ENCODE peak calls at places on chromosomes 4 and X, in seven cellular contexts. V is IMR-90, W is neuronal stem cell, J is mesendoderm, B is H9, A is H1, H is trophoblast cell. X is an unnamed sample.

GRCh38 chr4:86261634-86262033 is 98.2 kb downstream of the MAPK10 start:
- DNase-seq in V (no peak), W (no peak), J (no peak), B (no peak), A (no peak), H (no peak), X (peak)

GRCh38 chrX:19190902-19191301 is 68.6 kb upstream of the ADGRG2 start:
- DNase-seq in V (no peak), W (no peak), J (no peak), B (no peak), A (no peak), H (no peak), X (no peak)

GRCh38 chrX:10505726-10506125 is 114.7 kb downstream of the MID1 start:
- DNase-seq in V (no peak), W (no peak), J (no peak), B (no peak), A (no peak), H (no peak), X (no peak)

GRCh38 chrX:11363069-11363594 is 69.9 kb downstream of the AMELX start:
- DNase-seq in V (no peak), W (no peak), J (no peak), B (no peak), A (no peak), H (no peak), X (no peak)

GRCh38 chr4:98166025-98166730 is 22.9 kb upstream of the STPG2 start:
- DNase-seq in V (peak), W (no peak), J (no peak), B (no peak), A (no peak), H (no peak), X (no peak)

GRCh38 chrX:141989134-141989533 is 85.4 kb downstream of the MAGEC1 start:
- DNase-seq in V (no peak), W (no peak), J (no peak), B (no peak), A (no peak), H (no peak), X (no peak)

GRCh38 chr4:56746639-56747038 is 65.5 kb upstream of the HOPX start:
- DNase-seq in V (no peak), W (no peak), J (no peak), B (no peak), A (no peak), H (no peak), X (no peak)

GRCh38 chr4:79042079-79042674 is 102.9 kb upstream of the PAQR3 start:
- DNase-seq in V (peak), W (peak), J (peak), B (no peak), A (no peak), H (peak), X (peak)

GRCh38 chr4:81676552-81676951 is 204.8 kb upstream of the RASGEF1B start:
- DNase-seq in V (no peak), W (no peak), J (no peak), B (no peak), A (no peak), H (no peak), X (no peak)

GRCh38 chrX:139093201-139093600 is 381.7 kb upstream of the FGF13 start:
- DNase-seq in V (no peak), W (no peak), J (no peak), B (no peak), A (no peak), H (no peak), X (no peak)

GRCh38 chr4:168589154-168589553 is 92.3 kb downstream of the PALLD start:
- DNase-seq in V (peak), W (no peak), J (no peak), B (no peak), A (no peak), H (peak), X (peak)

GRCh38 chr4:134906404-134907023 is 704.9 kb upstream of the PABPC4L start:
- DNase-seq in V (no peak), W (peak), J (peak), B (peak), A (no peak), H (no peak), X (peak)

GRCh38 chrX:40646489-40647306 is 663 bp downstream of the CXorf38 start:
- DNase-seq in V (peak), W (peak), J (peak), B (no peak), A (no peak), H (peak), X (peak)

GRCh38 chr4:125735107-125735506 is 420.4 kb downstream of the FAT4 start:
- DNase-seq in V (peak), W (peak), J (peak), B (peak), A (no peak), H (peak), X (peak)

GRCh38 chr4:95388911-95389310 is 159.9 kb downstream of the UNC5C start:
- DNase-seq in V (no peak), W (no peak), J (no peak), B (no peak), A (no peak), H (no peak), X (peak)

GRCh38 chr4:159137176-159137575 is 34.3 kb downstream of the RAPGEF2 start:
- DNase-seq in V (no peak), W (no peak), J (peak), B (no peak), A (no peak), H (no peak), X (no peak)

GRCh38 chr4:15963001-15963451 is at the start of gene FGFBP2:
- DNase-seq in V (peak), W (no peak), J (peak), B (peak), A (no peak), H (no peak), X (peak)

GRCh38 chr4:14800977-14801376 is 201.3 kb upstream of the CPEB2 start:
- DNase-seq in V (no peak), W (no peak), J (no peak), B (no peak), A (no peak), H (no peak), X (no peak)

GRCh38 chrX:107826286-107827136 is 845 bp downstream of the MID2 start:
- DNase-seq in V (peak), W (peak), J (peak), B (peak), A (no peak), H (no peak), X (peak)

GRCh38 chrX:12488220-12488619 is 303.0 kb upstream of the PRPS2 start:
- DNase-seq in V (no peak), W (no peak), J (no peak), B (no peak), A (no peak), H (no peak), X (no peak)

GRCh38 chr4:146577111-146577510 is 55.4 kb upstream of the SLC10A7 start:
- DNase-seq in V (peak), W (no peak), J (no peak), B (no peak), A (no peak), H (no peak), X (no peak)

GRCh38 chr4:186158021-186158859 is 33.1 kb upstream of the CYP4V2 start:
- DNase-seq in V (no peak), W (no peak), J (no peak), B (no peak), A (no peak), H (no peak), X (no peak)

GRCh38 chrX:15855562-15856256 is 1.1 kb upstream of the AP1S2 start:
- DNase-seq in V (no peak), W (no peak), J (no peak), B (no peak), A (no peak), H (no peak), X (peak)

GRCh38 chr4:7389101-7389701 is 45.5 kb downstream of the PSAPL1 start:
- DNase-seq in V (no peak), W (no peak), J (no peak), B (peak), A (no peak), H (no peak), X (no peak)

GRCh38 chrX:110563276-110563675 is 204.6 kb downstream of the RTL9 start:
- DNase-seq in V (no peak), W (no peak), J (no peak), B (no peak), A (no peak), H (no peak), X (no peak)

GRCh38 chr4:186820371-186820990 is 96.8 kb upstream of the FAT1 start:
- DNase-seq in V (peak), W (no peak), J (no peak), B (no peak), A (no peak), H (no peak), X (peak)

GRCh38 chr4:38368612-38369011 is 295.4 kb upstream of the KLF3 start:
- DNase-seq in V (peak), W (no peak), J (no peak), B (no peak), A (no peak), H (peak), X (peak)

GRCh38 chrX:71098302-71098701 is 2.7 kb downstream of the FOXO4 start:
- DNase-seq in V (peak), W (no peak), J (peak), B (no peak), A (no peak), H (peak), X (peak)

GRCh38 chr4:10079256-10079655 is 37.3 kb downstream of the WDR1 start:
- DNase-seq in V (no peak), W (no peak), J (no peak), B (no peak), A (no peak), H (no peak), X (no peak)

GRCh38 chr4:26573389-26573794 is 10.5 kb upstream of the TBC1D19 start:
- DNase-seq in V (peak), W (no peak), J (peak), B (no peak), A (no peak), H (no peak), X (no peak)

GRCh38 chr4:100935090-100935489 is 412.2 kb downstream of the PPP3CA start:
- DNase-seq in V (peak), W (no peak), J (peak), B (no peak), A (no peak), H (no peak), X (no peak)

GRCh38 chrX:148681605-148682004 is 181.2 kb downstream of the AFF2 start:
- DNase-seq in V (no peak), W (no peak), J (no peak), B (no peak), A (no peak), H (no peak), X (no peak)

GRCh38 chr4:112939901-112940300 is 109.6 kb upstream of the ANK2 start:
- DNase-seq in V (no peak), W (no peak), J (no peak), B (no peak), A (no peak), H (no peak), X (no peak)

GRCh38 chr4:140373328-140374129 is at the start of gene SCOC:
- DNase-seq in V (peak), W (peak), J (peak), B (peak), A (peak), H (peak), X (peak)

GRCh38 chr4:140367738-140368137 is 5.7 kb upstream of the SCOC start:
- DNase-seq in V (peak), W (no peak), J (no peak), B (no peak), A (no peak), H (no peak), X (no peak)

GRCh38 chr4:140363558-140363957 is 9.9 kb upstream of the SCOC start:
- DNase-seq in V (no peak), W (no peak), J (no peak), B (no peak), A (no peak), H (no peak), X (peak)

GRCh38 chr4:140372607-140373327 is 679 bp upstream of the SCOC start:
- DNase-seq in V (peak), W (no peak), J (no peak), B (no peak), A (no peak), H (no peak), X (peak)

GRCh38 chr4:140368686-140369085 is 4.8 kb upstream of the SCOC start:
- DNase-seq in V (peak), W (no peak), J (no peak), B (no peak), A (no peak), H (no peak), X (no peak)
- H3K4ac ChIP-seq in V (no peak), W (no peak), J (no peak), B (no peak), A (no peak), H (no peak), X (no peak)

GRCh38 chrX:55452825-55453124 is 848 bp downstream of the MAGEH1 start:
- DNase-seq in V (no peak), W (no peak), J (no peak), B (no peak), A (no peak), H (no peak), X (no peak)
- H3K4ac ChIP-seq in V (peak), W (no peak), J (no peak), B (no peak), A (no peak), H (no peak), X (no peak)

DNA sequence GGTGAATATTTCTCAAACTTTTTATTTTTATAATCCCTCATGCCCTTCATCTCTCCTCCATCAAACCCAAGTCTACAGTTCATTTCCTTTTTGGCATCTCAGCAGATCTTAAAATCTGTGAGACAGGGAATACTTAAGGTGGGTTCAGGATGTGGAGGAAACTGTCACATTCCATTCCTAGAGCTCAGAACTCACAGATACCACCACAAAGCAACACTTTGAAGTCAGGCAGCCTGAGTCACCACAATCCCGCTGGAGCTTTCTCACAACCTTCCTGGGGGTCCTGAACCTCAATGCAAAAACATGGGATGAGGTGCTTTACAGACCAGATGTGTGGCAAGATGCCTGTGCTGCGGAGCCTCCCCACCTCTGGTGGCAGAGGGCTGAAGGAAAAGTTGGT is 63.2 kb downstream of the HHIP start:
- DNase-seq in V (peak), W (no peak), J (peak), B (no peak), A (no peak), H (no peak), X (peak)
- H3K4ac ChIP-seq in V (peak), W (no peak), J (no peak), B (no peak), A (no peak), H (no peak), X (no peak)

GRCh38 chrX:53479295-53479694 is 45.1 kb upstream of the HSD17B10 start:
- DNase-seq in V (peak), W (no peak), J (peak), B (peak), A (no peak), H (no peak), X (peak)
- H3K4ac ChIP-seq in V (no peak), W (no peak), J (no peak), B (no peak), A (no peak), H (no peak), X (no peak)

DNA sequence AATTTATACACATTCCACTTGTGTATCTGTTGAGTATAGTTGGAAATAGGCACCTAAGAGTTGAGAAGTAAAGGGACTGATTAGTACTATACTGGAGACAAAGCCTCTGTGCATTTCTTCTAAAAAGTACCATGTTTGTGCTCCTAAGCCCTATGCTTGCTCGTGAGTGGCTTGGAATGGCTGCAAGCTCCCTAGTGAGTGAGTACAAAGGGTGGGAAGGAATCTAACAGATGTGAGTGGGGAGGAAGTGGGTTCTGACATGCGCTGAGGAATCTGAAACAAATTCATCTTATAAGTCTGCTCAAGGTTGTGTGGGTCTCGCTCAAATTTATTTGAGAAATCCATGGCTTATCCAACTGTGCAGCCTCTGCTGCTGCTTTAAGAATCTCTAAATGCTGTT is 13.3 kb downstream of the SPCS3 start:
- DNase-seq in V (peak), W (no peak), J (no peak), B (no peak), A (no peak), H (no peak), X (no peak)
- H3K4ac ChIP-seq in V (no peak), W (no peak), J (no peak), B (no peak), A (no peak), H (no peak), X (no peak)

DNA sequence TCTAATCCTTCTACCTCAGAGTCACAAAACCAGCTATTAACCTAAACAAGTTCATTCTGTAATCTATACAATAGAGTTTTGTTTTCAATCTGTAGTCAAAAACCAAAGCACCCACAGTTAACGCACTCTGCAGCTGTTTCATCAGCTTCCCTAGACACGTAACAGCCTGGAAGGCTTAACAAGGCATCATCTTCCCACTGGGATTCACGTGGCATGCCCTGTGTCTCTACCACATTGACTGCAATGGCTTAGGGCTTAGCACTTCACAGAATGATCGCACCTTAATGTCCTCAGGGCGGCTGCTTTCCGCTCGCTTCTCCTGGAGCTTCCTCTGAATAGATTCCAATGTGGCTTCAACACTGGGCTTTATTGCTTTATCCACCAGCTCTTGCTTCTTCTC is 49.7 kb upstream of the NAP1L5 start:
- DNase-seq in V (no peak), W (no peak), J (peak), B (no peak), A (no peak), H (no peak), X (no peak)
- H3K4ac ChIP-seq in V (no peak), W (no peak), J (no peak), B (no peak), A (no peak), H (no peak), X (no peak)

DNA sequence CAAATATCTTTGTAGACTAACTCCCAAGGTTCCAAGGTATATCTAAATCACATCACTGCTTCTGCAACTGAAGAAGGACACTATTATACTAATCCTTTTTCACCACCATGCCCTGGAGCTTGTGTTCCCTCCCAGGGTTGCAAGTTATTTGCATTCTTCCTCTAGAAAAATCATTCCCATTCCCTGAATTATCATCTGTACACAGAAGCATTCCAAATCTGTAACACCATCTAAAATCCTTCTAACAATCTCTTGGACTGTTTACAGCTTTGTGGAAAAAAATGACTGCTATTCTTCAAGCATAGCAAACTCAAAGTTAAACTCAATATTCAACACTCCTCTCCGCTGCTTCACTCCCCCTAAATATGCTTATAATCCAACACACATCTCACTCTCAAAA is 1570.8 kb upstream of the ADGRL3 start:
- DNase-seq in V (no peak), W (no peak), J (no peak), B (no peak), A (no peak), H (peak), X (no peak)
- H3K4ac ChIP-seq in V (no peak), W (no peak), J (no peak), B (no peak), A (no peak), H (no peak), X (no peak)

GRCh38 chr4:93018243-93018642 is 714.5 kb downstream of the GRID2 start:
- DNase-seq in V (no peak), W (no peak), J (no peak), B (no peak), A (no peak), H (no peak), X (no peak)

DNA sequence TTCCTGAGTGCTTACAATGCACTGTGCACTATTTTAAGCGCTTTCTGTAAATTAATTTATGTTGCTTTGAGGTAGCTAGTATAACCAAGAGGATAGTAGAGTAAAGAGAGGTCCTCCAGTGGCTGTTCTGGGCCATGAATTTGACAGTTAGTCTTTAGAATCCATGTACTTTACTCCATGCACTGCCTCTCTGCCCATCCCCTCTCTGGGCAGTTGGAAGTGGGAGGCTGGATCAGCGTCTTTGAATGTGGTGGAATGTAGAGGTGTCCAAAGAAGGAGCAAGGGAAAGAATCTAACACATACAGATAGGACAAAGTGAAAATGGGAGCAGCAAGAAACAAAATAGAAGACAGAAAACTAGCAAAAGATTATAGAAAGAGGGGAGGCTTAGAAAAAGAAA is 712.6 kb downstream of the GRID2 start:
- DNase-seq in V (no peak), W (no peak), J (peak), B (no peak), A (no peak), H (no peak), X (no peak)
- H3K4ac ChIP-seq in V (no peak), W (no peak), J (no peak), B (no peak), A (no peak), H (no peak), X (no peak)

X was measured in mesenchymal stem cell.